ENCODE peak calls at places on chromosomes 11 and 22, in nine cellular contexts. F, S, H, X, Z, J, E, P and O are unnamed samples.
A peak's percentile ranks its signal among the peaks of the same experiment; 100 is the strongest.

GRCh38 chr11:3136542-3137455 is 28.3 kb downstream of the OSBPL5 start:
- DNase-seq in F (no peak), S (no peak), H (no peak), X (no peak), Z (no peak), J (no peak), E (no peak), P (no peak), O (no peak)

GRCh38 chr11:102010776-102011500 is 36.3 kb upstream of the CFAP300 start:
- DNase-seq in F (no peak), S (peak; percentile 78), H (peak; percentile 95), X (no peak), Z (no peak), J (no peak), E (no peak), P (no peak), O (no peak)

GRCh38 chr11:61800331-61801281 is 7.9 kb downstream of the FEN1 start:
- DNase-seq in F (no peak), S (no peak), H (no peak), X (no peak), Z (no peak), J (no peak), E (no peak), P (no peak), O (no peak)

GRCh38 chr11:88338223-88338661 is 706 bp upstream of the CTSC start:
- DNase-seq in F (peak; percentile 53), S (peak; percentile 93), H (peak; percentile 70), X (peak; percentile 50), Z (peak; percentile 27), J (no peak), E (peak; percentile 37), P (peak; percentile 32), O (peak; percentile 28)

GRCh38 chr22:46286006-46286405 is 10.7 kb upstream of the GTSE1 start:
- DNase-seq in F (no peak), S (no peak), H (no peak), X (no peak), Z (no peak), J (no peak), E (no peak), P (no peak), O (no peak)

GRCh38 chr22:50250555-50251471 is at the start of gene HDAC10:
- DNase-seq in F (peak; percentile 73), S (peak; percentile 70), H (peak; percentile 71), X (peak; percentile 89), Z (peak; percentile 75), J (no peak), E (peak; percentile 74), P (peak; percentile 75), O (peak; percentile 71)

GRCh38 chr22:39839917-39840510 is 53.5 kb downstream of the ENTHD1 start:
- DNase-seq in F (peak; percentile 26), S (no peak), H (no peak), X (peak; percentile 40), Z (no peak), J (no peak), E (peak; percentile 22), P (no peak), O (peak; percentile 6)

GRCh38 chr11:64419818-64420485 is 61.0 kb downstream of the RPS6KA4 start:
- DNase-seq in F (no peak), S (no peak), H (peak; percentile 63), X (no peak), Z (no peak), J (peak; percentile 65), E (no peak), P (no peak), O (no peak)

GRCh38 chr11:34567733-34568132 is 53.2 kb upstream of the EHF start:
- DNase-seq in F (no peak), S (no peak), H (no peak), X (no peak), Z (no peak), J (no peak), E (no peak), P (no peak), O (no peak)

GRCh38 chr22:41544671-41545476 is 604 bp upstream of the POLR3H start:
- DNase-seq in F (no peak), S (no peak), H (no peak), X (no peak), Z (no peak), J (no peak), E (no peak), P (no peak), O (no peak)

GRCh38 chr11:72684236-72684912 is 10.2 kb upstream of the PDE2A start:
- DNase-seq in F (peak; percentile 34), S (peak; percentile 29), H (peak; percentile 72), X (peak; percentile 53), Z (peak; percentile 7), J (no peak), E (peak; percentile 34), P (no peak), O (no peak)

GRCh38 chr11:114228401-114229061 is 67.7 kb upstream of the NNMT start:
- DNase-seq in F (no peak), S (no peak), H (no peak), X (no peak), Z (no peak), J (no peak), E (no peak), P (no peak), O (no peak)

GRCh38 chr11:62336949-62337681 is at the start of gene ASRGL1:
- DNase-seq in F (peak; percentile 70), S (peak; percentile 18), H (peak; percentile 80), X (peak; percentile 61), Z (peak; percentile 50), J (no peak), E (peak; percentile 42), P (peak; percentile 62), O (peak; percentile 58)

GRCh38 chr11:105282658-105283057 is 143.1 kb upstream of the CARD18 start:
- DNase-seq in F (no peak), S (peak; percentile 62), H (no peak), X (no peak), Z (no peak), J (no peak), E (no peak), P (no peak), O (no peak)

GRCh38 chr11:116660011-116660410 is 112.8 kb downstream of the BUD13 start:
- DNase-seq in F (no peak), S (no peak), H (no peak), X (no peak), Z (no peak), J (no peak), E (no peak), P (no peak), O (no peak)

GRCh38 chr11:96052921-96053631 is 129.2 kb upstream of the MTMR2 start:
- DNase-seq in F (no peak), S (no peak), H (peak; percentile 88), X (no peak), Z (no peak), J (no peak), E (no peak), P (no peak), O (no peak)

GRCh38 chr11:115505165-115505564 is 950 bp upstream of the CADM1 start:
- DNase-seq in F (no peak), S (no peak), H (peak; percentile 11), X (no peak), Z (no peak), J (no peak), E (no peak), P (no peak), O (no peak)

GRCh38 chr11:34366522-34366921 is 8.7 kb upstream of the ABTB2 start:
- DNase-seq in F (no peak), S (no peak), H (peak; percentile 61), X (no peak), Z (no peak), J (no peak), E (no peak), P (no peak), O (no peak)

GRCh38 chr22:27150530-27150909 is 493.1 kb downstream of the MIAT start:
- DNase-seq in F (no peak), S (no peak), H (no peak), X (no peak), Z (no peak), J (no peak), E (no peak), P (no peak), O (no peak)

GRCh38 chr11:563812-564578 is 3.2 kb downstream of the RASSF7 start:
- DNase-seq in F (no peak), S (no peak), H (no peak), X (no peak), Z (no peak), J (no peak), E (no peak), P (no peak), O (no peak)

GRCh38 chr11:2882681-2883110 is 2.9 kb downstream of the CDKN1C start:
- DNase-seq in F (no peak), S (no peak), H (no peak), X (no peak), Z (no peak), J (no peak), E (no peak), P (no peak), O (no peak)

GRCh38 chr11:72524711-72525110 is 90.4 kb upstream of the CLPB start:
- DNase-seq in F (no peak), S (peak; percentile 66), H (peak; percentile 76), X (no peak), Z (no peak), J (no peak), E (no peak), P (no peak), O (no peak)

GRCh38 chr11:72406536-72407507 is 27.5 kb downstream of the CLPB start:
- DNase-seq in F (no peak), S (no peak), H (no peak), X (no peak), Z (no peak), J (no peak), E (no peak), P (no peak), O (no peak)

GRCh38 chr11:75565221-75565814 is 3.3 kb downstream of the SERPINH1 start:
- DNase-seq in F (no peak), S (peak; percentile 64), H (peak; percentile 93), X (no peak), Z (no peak), J (no peak), E (no peak), P (no peak), O (no peak)

GRCh38 chr11:66288138-66288865 is 641 bp downstream of the YIF1A start:
- DNase-seq in F (no peak), S (peak; percentile 21), H (peak; percentile 35), X (no peak), Z (no peak), J (no peak), E (no peak), P (no peak), O (no peak)

GRCh38 chr11:109940816-109941215 is 152.4 kb upstream of the ZC3H12C start:
- DNase-seq in F (no peak), S (peak; percentile 94), H (peak; percentile 99), X (no peak), Z (no peak), J (no peak), E (no peak), P (no peak), O (no peak)

GRCh38 chr11:107683807-107684206 is 28.0 kb downstream of the SLN start:
- DNase-seq in F (no peak), S (no peak), H (peak; percentile 20), X (no peak), Z (no peak), J (no peak), E (peak; percentile 4), P (no peak), O (no peak)

GRCh38 chr22:31635638-31636306 is 26.2 kb downstream of the PISD start:
- DNase-seq in F (no peak), S (no peak), H (no peak), X (no peak), Z (no peak), J (no peak), E (no peak), P (no peak), O (no peak)

GRCh38 chr11:74846770-74847169 is 98.1 kb downstream of the RNF169 start:
- DNase-seq in F (no peak), S (no peak), H (no peak), X (no peak), Z (no peak), J (no peak), E (no peak), P (no peak), O (no peak)

GRCh38 chr11:114310095-114310494 is 13.9 kb downstream of the NNMT start:
- DNase-seq in F (no peak), S (peak; percentile 36), H (no peak), X (no peak), Z (no peak), J (no peak), E (no peak), P (no peak), O (no peak)